ENCODE peak calls at places on chromosomes 11 and 22, in four cellular contexts. Q, V, N and O are unnamed samples.

GRCh38 chr11:75240381-75241035 is at the start of gene TPBGL:
- DNase-seq in V (peak; percentile 49), Q (no peak), N (peak; percentile 63), O (peak; percentile 23)

GRCh38 chr11:87179621-87180020 is 141.9 kb downstream of the TMEM135 start:
- DNase-seq in N (no peak), V (no peak), Q (no peak), O (no peak)

GRCh38 chr11:46570790-46571398 is 22.9 kb downstream of the AMBRA1 start:
- DNase-seq in Q (no peak), V (no peak), N (no peak), O (no peak)

GRCh38 chr11:126336646-126337045 is 18.8 kb upstream of the ST3GAL4 start:
- DNase-seq in V (no peak), Q (no peak), N (no peak), O (no peak)

GRCh38 chr11:97463891-97464290 is 1074.1 kb downstream of the JRKL start:
- DNase-seq in V (no peak), Q (no peak), N (no peak), O (no peak)

GRCh38 chr11:130554241-130555055 is 106.0 kb downstream of the ADAMTS15 start:
- DNase-seq in V (no peak), N (no peak), Q (no peak), O (peak; percentile 43)

GRCh38 chr11:121318848-121319834 is 26.6 kb downstream of the SC5D start:
- DNase-seq in N (no peak), Q (no peak), V (peak; percentile 21), O (no peak)

GRCh38 chr22:19525666-19526065 is 1.5 kb upstream of the CLDN5 start:
- DNase-seq in Q (no peak), N (no peak), V (no peak), O (no peak)

GRCh38 chr11:72591785-72592490 is 82.3 kb downstream of the PDE2A start:
- DNase-seq in V (no peak), Q (no peak), N (no peak), O (no peak)

GRCh38 chr11:17927643-17928343 is 85.1 kb downstream of the SERGEF start:
- DNase-seq in V (no peak), N (no peak), Q (no peak), O (no peak)

GRCh38 chr11:8336356-8337114 is 72.9 kb upstream of the LMO1 start:
- DNase-seq in N (no peak), Q (no peak), V (no peak), O (no peak)

GRCh38 chr11:57539342-57539741 is 1.9 kb downstream of the SMTNL1 start:
- DNase-seq in Q (no peak), N (no peak), V (no peak), O (no peak)

GRCh38 chr11:70570693-70571395 is 172.5 kb downstream of the CTTN start:
- DNase-seq in Q (no peak), V (no peak), N (no peak), O (no peak)

GRCh38 chr11:108902027-108902469 is 237.2 kb downstream of the DDX10 start:
- DNase-seq in V (no peak), Q (no peak), N (no peak), O (no peak)

GRCh38 chr11:124569697-124570096 is at the start of gene OR8A1:
- DNase-seq in V (no peak), Q (no peak), N (no peak), O (no peak)

GRCh38 chr11:5624489-5625278 is at the start of gene TRIM34:
- DNase-seq in V (peak; percentile 81), Q (peak; percentile 67), N (peak; percentile 75), O (peak; percentile 56)

GRCh38 chr11:55457641-55458040 is 89.9 kb downstream of the OR4A15 start:
- DNase-seq in V (no peak), N (no peak), Q (no peak), O (no peak)

GRCh38 chr11:126152586-126152985 is 58.9 kb downstream of the RPUSD4 start:
- DNase-seq in Q (no peak), V (no peak), N (no peak), O (no peak)

GRCh38 chr11:75499423-75500305 is 26.1 kb downstream of the GDPD5 start:
- DNase-seq in V (peak; percentile 26), N (peak; percentile 89), Q (peak; percentile 32), O (no peak)

GRCh38 chr11:70603756-70604211 is 205.5 kb downstream of the CTTN start:
- DNase-seq in Q (no peak), N (no peak), V (no peak), O (no peak)

GRCh38 chr11:57459112-57460016 is 964 bp upstream of the RTN4RL2 start:
- DNase-seq in Q (no peak), N (no peak), V (no peak), O (no peak)

GRCh38 chr22:41334215-41334614 is 32.9 kb downstream of the ZC3H7B start:
- DNase-seq in N (no peak), V (no peak), Q (no peak), O (no peak)

GRCh38 chr22:43346521-43346929 is 3.4 kb upstream of the SCUBE1 start:
- DNase-seq in Q (peak; percentile 61), V (peak; percentile 62), N (peak; percentile 75), O (peak; percentile 66)

GRCh38 chr22:35930933-35931332 is 97.7 kb downstream of the RBFOX2 start:
- DNase-seq in V (peak; percentile 46), Q (no peak), N (no peak), O (no peak)

GRCh38 chr11:110128161-110128560 is 35.0 kb downstream of the ZC3H12C start:
- DNase-seq in N (no peak), Q (no peak), V (no peak), O (no peak)

GRCh38 chr11:134562941-134563471 is 151.0 kb upstream of the B3GAT1 start:
- DNase-seq in N (peak; percentile 62), Q (no peak), V (no peak), O (no peak)

GRCh38 chr22:27602390-27602789 is 199.2 kb downstream of the MN1 start:
- DNase-seq in Q (no peak), V (peak; percentile 87), N (no peak), O (no peak)

GRCh38 chr11:12410006-12410728 is 32.8 kb downstream of the PARVA start:
- DNase-seq in V (no peak), N (peak; percentile 92), Q (no peak), O (no peak)

GRCh38 chr11:64864473-64865285 is 13.7 kb downstream of the EHD1 start:
- DNase-seq in N (peak; percentile 94), V (no peak), Q (peak; percentile 66), O (no peak)

GRCh38 chr22:23106906-23107367 is 34.9 kb downstream of the RSPH14 start:
- DNase-seq in Q (no peak), V (peak; percentile 66), N (no peak), O (peak; percentile 93)

GRCh38 chr11:122050021-122050710 is 65.8 kb downstream of the BLID start:
- DNase-seq in V (no peak), Q (no peak), N (no peak), O (no peak)

GRCh38 chr11:79206951-79207350 is 233.9 kb downstream of the TENM4 start:
- DNase-seq in Q (no peak), V (no peak), N (no peak), O (no peak)

DNA sequence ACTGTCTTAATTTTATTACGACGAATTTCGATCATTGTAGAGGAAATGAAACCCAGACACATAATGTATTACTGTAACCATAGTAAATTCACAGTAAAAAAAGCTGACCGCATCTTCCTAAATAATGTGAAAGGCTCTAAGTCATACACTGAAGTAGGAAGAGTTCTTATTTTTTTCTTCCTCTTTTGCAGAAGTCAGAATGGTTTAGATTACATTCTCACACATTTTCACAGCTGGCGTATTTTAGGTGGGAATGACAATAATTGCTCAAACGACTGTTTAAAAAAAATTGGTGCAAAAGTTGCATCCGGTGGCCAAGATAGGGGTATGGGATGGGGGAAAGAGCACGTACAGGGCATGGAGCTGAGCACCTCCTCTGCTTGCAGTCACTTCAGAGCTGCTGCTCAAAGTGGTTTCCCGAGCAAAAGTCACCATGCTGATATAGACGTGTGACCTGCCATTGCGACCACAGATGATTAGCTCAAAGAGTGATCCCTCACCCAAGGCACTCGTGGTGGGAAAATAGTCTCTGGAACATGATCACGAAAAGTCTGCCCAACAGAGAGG is 35.3 kb downstream of the MMP13 start:
- DNase-seq in Q (no peak), V (no peak), N (no peak), O (no peak)
- TF ChIP-seq EP300 in Q (no peak), V (no peak), N (no peak), O (no peak)

GRCh38 chr22:17194213-17194612 is 25.0 kb downstream of the ADA2 start:
- DNase-seq in Q (no peak), V (no peak), N (no peak), O (no peak)

GRCh38 chr22:17198188-17199130 is 20.8 kb downstream of the ADA2 start:
- DNase-seq in N (no peak), Q (no peak), V (peak; percentile 47), O (no peak)

GRCh38 chr22:17201285-17201945 is 17.8 kb downstream of the ADA2 start:
- DNase-seq in N (no peak), V (no peak), Q (no peak), O (no peak)

DNA sequence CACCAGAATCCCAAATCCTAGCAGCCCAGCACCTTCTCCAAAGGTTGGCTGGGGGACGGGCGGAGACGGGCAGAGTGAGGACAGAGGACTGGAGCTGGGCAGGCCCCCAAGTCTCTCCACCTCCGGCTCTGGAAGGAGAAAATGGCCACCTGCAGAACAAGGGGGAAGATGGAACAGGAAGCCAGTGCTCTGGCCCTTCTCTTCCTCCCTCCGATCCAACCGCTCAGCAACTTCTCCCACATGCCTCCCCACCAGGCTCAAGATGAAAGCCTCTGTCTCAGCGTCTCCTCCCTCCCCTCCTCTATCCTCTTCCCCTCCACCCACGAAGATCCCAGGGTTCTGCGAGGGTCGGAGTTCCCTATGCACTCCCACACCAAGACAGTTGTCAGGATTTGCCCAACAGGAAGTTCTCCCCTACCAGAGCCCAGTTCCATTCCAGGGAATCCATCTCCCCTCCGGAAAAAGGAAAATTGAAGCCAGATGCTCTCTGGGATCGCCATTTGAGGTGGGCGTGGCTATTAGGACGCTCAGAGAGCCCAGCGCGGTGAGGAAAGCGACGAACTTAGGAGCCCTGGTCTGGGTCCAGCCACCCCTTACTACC is 20.0 kb downstream of the ADA2 start:
- DNase-seq in Q (no peak), V (no peak), N (no peak), O (no peak)
- TF ChIP-seq POLR2AphosphoS5 in Q (no peak), V (no peak), N (no peak), O (no peak)

GRCh38 chr22:33299245-33299956 is 241.2 kb upstream of the SYN3 start:
- DNase-seq in Q (no peak), V (no peak), N (no peak), O (no peak)
- TF ChIP-seq POLR2A in Q (no peak), V (no peak), N (no peak), O (no peak)

DNA sequence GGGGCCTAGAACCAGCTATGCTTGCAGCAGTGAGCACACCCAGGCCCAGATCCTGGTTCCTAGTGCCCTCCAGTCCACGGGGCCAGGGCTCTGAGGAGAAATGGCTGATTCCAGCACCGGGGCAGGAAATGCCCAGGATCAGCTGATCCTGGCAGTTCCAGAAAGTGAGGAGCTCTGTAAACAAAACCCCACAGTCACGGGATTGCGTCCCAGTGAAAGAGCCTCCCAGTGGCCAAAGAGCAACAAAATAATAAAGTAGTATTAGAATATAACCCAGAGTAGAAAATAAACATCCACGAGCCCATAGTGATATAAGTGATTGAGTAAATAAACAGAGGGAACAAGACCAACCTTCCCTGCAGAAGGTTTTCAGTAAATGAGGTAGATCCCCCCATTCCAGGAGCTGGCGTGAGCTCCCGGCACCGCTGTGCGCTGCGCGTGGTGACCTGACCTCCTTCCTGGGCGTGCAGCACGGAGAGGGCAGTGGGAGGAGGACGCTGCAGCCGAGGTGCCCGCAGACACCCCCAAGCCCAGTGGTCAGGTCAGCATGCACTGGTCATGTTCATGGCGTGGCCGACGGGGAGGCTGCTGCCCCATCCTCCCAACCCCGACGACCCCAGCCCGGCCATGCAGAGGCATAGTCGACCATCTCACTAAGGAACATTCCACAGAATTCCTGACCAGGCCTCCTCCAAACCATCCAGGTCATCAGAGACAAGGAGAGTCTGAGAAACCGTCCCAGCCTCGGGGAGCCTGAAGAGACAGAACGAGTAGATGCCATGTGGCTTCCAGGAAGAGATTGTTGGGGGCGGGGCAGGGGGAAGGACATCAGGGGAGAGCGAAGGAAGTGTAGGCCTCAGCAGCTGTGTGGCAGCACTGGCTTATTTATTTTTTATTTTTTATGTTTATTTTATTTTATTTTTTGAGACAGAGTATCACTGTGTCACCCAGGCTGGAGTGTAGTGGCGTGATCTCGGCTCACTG is 19.9 kb downstream of the PTDSS2 start:
- DNase-seq in N (peak; percentile 89), Q (peak; percentile 62), V (no peak), O (peak; percentile 63)
- TF ChIP-seq EP300 in N (no peak), Q (no peak), V (no peak), O (no peak)